ENCODE peak calls at places on chromosome 6, in six cellular contexts. A is non-pigmented ciliary epithelial cell, T is GF-D8, W is fibroblast of mammary gland, L is iPS-NIHi11, P is cardiac muscle cell. G is an unnamed sample.

GRCh38 chr6:164273491-164273890 is 859.0 kb downstream of the QKI start:
- DNase-seq in T (no peak), A (no peak), L (no peak), P (peak; percentile 51), W (peak; percentile 27), G (no peak)

GRCh38 chr6:123316733-123317323 is 319.9 kb downstream of the TRDN start:
- DNase-seq in A (no peak), T (no peak), W (peak; percentile 33), P (peak; percentile 15), L (peak; percentile 11), G (no peak)

GRCh38 chr6:150409576-150410066 is 40.8 kb downstream of the IYD start:
- DNase-seq in P (peak; percentile 12), W (no peak), L (no peak), T (no peak), A (no peak), G (no peak)

GRCh38 chr6:142551145-142551811 is 249.5 kb downstream of the ADGRG6 start:
- DNase-seq in T (no peak), L (peak; percentile 18), A (no peak), W (peak; percentile 7), P (no peak), G (peak; percentile 35)

GRCh38 chr6:143759666-143760065 is 81.9 kb downstream of the PHACTR2 start:
- DNase-seq in P (peak; percentile 25), A (no peak), W (peak; percentile 57), L (no peak), T (peak; percentile 5), G (no peak)

GRCh38 chr6:28240517-28240916 is 11.6 kb downstream of the ZKSCAN4 start:
- DNase-seq in L (no peak), T (no peak), P (no peak), W (no peak), A (no peak), G (no peak)

GRCh38 chr6:18363746-18364145 is 23.4 kb upstream of the RNF144B start:
- DNase-seq in P (no peak), T (no peak), A (no peak), L (no peak), W (no peak), G (no peak)

GRCh38 chr6:40802481-40802880 is 215.3 kb upstream of the LRFN2 start:
- DNase-seq in P (no peak), L (no peak), W (no peak), A (no peak), T (no peak), G (no peak)

GRCh38 chr6:168404560-168404959 is 36.4 kb upstream of the SMOC2 start:
- DNase-seq in L (no peak), A (no peak), T (no peak), W (no peak), P (no peak), G (no peak)

GRCh38 chr6:136532030-136532429 is 18.2 kb downstream of the MAP7 start:
- DNase-seq in T (no peak), P (no peak), L (no peak), W (no peak), A (no peak), G (no peak)

GRCh38 chr6:39962831-39963230 is 28.6 kb upstream of the MOCS1 start:
- DNase-seq in A (peak; percentile 8), T (no peak), P (no peak), L (no peak), W (no peak), G (no peak)

GRCh38 chr6:138387577-138388368 is 10.1 kb downstream of the SMIM28 start:
- DNase-seq in T (no peak), P (no peak), W (no peak), L (no peak), A (no peak), G (no peak)

GRCh38 chr6:71334768-71335167 is 46.2 kb downstream of the OGFRL1 start:
- DNase-seq in L (no peak), W (no peak), P (no peak), T (no peak), A (no peak), G (no peak)

GRCh38 chr6:121865811-121866210 is 430.4 kb downstream of the GJA1 start:
- DNase-seq in A (no peak), W (no peak), P (no peak), L (no peak), T (no peak), G (no peak)

GRCh38 chr6:26537846-26538571 is at the start of gene HMGN4:
- DNase-seq in W (peak; percentile 90), A (no peak), T (peak; percentile 83), L (peak; percentile 83), P (peak; percentile 92), G (peak; percentile 87)

GRCh38 chr6:33004940-33005339 is 4.5 kb downstream of the HLA-DOA start:
- DNase-seq in A (no peak), L (no peak), P (no peak), T (no peak), W (no peak), G (no peak)

GRCh38 chr6:144477396-144477795 is 192.3 kb downstream of the UTRN start:
- DNase-seq in P (no peak), A (no peak), T (no peak), W (peak; percentile 45), L (no peak), G (no peak)

GRCh38 chr6:166904101-166904746 is 52.1 kb downstream of the RNASET2 start:
- DNase-seq in P (peak; percentile 50), T (no peak), A (no peak), W (peak; percentile 22), L (peak; percentile 44), G (peak; percentile 19)

G was measured in D341Med.